ENCODE peak calls at places on chromosome 14, in four cellular contexts. One of them, this sample, is unnamed.

GRCh38 chr14:105685003-105685402 is 158.6 kb downstream of the TMEM121 start:
- DNase-seq in A549: no peak
- DNase-seq in endothelial cell of umbilical vein: no peak
- DNase-seq in HepG2: no peak
- DNase-seq in this sample: no peak

GRCh38 chr14:54570047-54570446 is 3.1 kb downstream of the SAMD4A start:
- DNase-seq in endothelial cell of umbilical vein: no peak
- DNase-seq in A549: no peak
- DNase-seq in HepG2: no peak
- DNase-seq in this sample: no peak

GRCh38 chr14:36652542-36653201 is 9.0 kb upstream of the PAX9 start:
- DNase-seq in HepG2: no peak
- DNase-seq in A549: no peak
- DNase-seq in endothelial cell of umbilical vein: no peak
- DNase-seq in this sample: no peak

GRCh38 chr14:64444984-64445845 is 20.1 kb upstream of the AKAP5 start:
- DNase-seq in endothelial cell of umbilical vein: peak
- DNase-seq in HepG2: no peak
- DNase-seq in A549: peak
- DNase-seq in this sample: peak

GRCh38 chr14:78170203-78170602 is at the start of gene NRXN3:
- DNase-seq in A549: peak
- DNase-seq in endothelial cell of umbilical vein: no peak
- DNase-seq in HepG2: no peak
- DNase-seq in this sample: no peak

GRCh38 chr14:101927859-101928258 is 36.5 kb upstream of the DYNC1H1 start:
- DNase-seq in endothelial cell of umbilical vein: no peak
- DNase-seq in A549: no peak
- DNase-seq in HepG2: no peak
- DNase-seq in this sample: peak

GRCh38 chr14:38122241-38122640 is 85.5 kb upstream of the SSTR1 start:
- DNase-seq in HepG2: no peak
- DNase-seq in endothelial cell of umbilical vein: no peak
- DNase-seq in A549: no peak
- DNase-seq in this sample: no peak

GRCh38 chr14:54902521-54903420 is at the start of gene GCH1:
- DNase-seq in HepG2: peak
- DNase-seq in endothelial cell of umbilical vein: peak
- DNase-seq in A549: peak
- DNase-seq in this sample: peak

GRCh38 chr14:95884377-95884776 is 7.7 kb downstream of the TUNAR start:
- DNase-seq in A549: no peak
- DNase-seq in HepG2: no peak
- DNase-seq in endothelial cell of umbilical vein: no peak
- DNase-seq in this sample: no peak

GRCh38 chr14:54691525-54692260 is 124.8 kb downstream of the SAMD4A start:
- DNase-seq in HepG2: peak
- DNase-seq in endothelial cell of umbilical vein: peak
- DNase-seq in A549: peak
- DNase-seq in this sample: peak

DNA sequence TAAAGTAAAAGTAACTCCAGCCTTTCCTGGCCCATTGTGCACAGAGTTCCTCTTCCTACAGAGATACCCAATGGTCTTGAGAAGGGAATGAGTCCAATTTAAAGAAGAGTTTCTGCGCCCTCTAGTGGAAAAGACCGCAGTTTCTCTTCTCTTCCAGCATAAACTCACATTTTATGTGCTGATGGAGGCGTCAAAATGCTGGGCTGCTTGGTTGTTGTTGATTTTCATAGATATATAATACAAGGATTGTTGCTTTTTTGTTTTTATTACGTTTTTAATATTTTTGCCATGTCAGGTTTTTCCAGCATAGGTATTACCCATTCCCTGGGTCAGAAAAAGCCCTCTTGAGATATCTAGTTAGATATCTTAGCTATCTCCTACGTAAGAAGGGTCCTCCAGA is 356.9 kb upstream of the STXBP6 start:
- DNase-seq in A549: peak
- DNase-seq in endothelial cell of umbilical vein: peak
- DNase-seq in HepG2: peak
- DNase-seq in this sample: peak
- TF ChIP-seq MYC in A549: no peak
- TF ChIP-seq MYC in endothelial cell of umbilical vein: no peak
- TF ChIP-seq MYC in HepG2: no peak
- TF ChIP-seq MYC in this sample: no peak

GRCh38 chr14:59847711-59848110 is 22.9 kb downstream of the RTN1 start:
- DNase-seq in endothelial cell of umbilical vein: no peak
- DNase-seq in A549: no peak
- DNase-seq in HepG2: no peak
- DNase-seq in this sample: no peak
- TF ChIP-seq MAX in endothelial cell of umbilical vein: no peak
- TF ChIP-seq MAX in A549: no peak
- TF ChIP-seq MAX in HepG2: no peak
- TF ChIP-seq MAX in this sample: no peak

GRCh38 chr14:75063491-75064204 is at the start of gene ACYP1:
- DNase-seq in HepG2: peak
- DNase-seq in endothelial cell of umbilical vein: peak
- DNase-seq in A549: peak
- DNase-seq in this sample: peak
- TF ChIP-seq CTCF in HepG2: no peak
- TF ChIP-seq CTCF in endothelial cell of umbilical vein: no peak
- TF ChIP-seq CTCF in A549: no peak
- TF ChIP-seq CTCF in this sample: no peak

GRCh38 chr14:32011225-32011624 is 65.9 kb upstream of the ARHGAP5 start:
- DNase-seq in HepG2: no peak
- DNase-seq in A549: no peak
- DNase-seq in endothelial cell of umbilical vein: no peak
- DNase-seq in this sample: no peak
- TF ChIP-seq MYC in HepG2: no peak
- TF ChIP-seq MYC in A549: no peak
- TF ChIP-seq MYC in endothelial cell of umbilical vein: no peak
- TF ChIP-seq MYC in this sample: no peak

GRCh38 chr14:31059152-31059924 is 33.2 kb upstream of the STRN3 start:
- DNase-seq in A549: peak
- DNase-seq in endothelial cell of umbilical vein: no peak
- DNase-seq in HepG2: peak
- DNase-seq in this sample: peak
- TF ChIP-seq MAX in A549: no peak
- TF ChIP-seq MAX in endothelial cell of umbilical vein: no peak
- TF ChIP-seq MAX in HepG2: no peak
- TF ChIP-seq MAX in this sample: no peak

GRCh38 chr14:45247427-45247826 is 5.6 kb downstream of the MIS18BP1 start:
- DNase-seq in endothelial cell of umbilical vein: no peak
- DNase-seq in HepG2: peak
- DNase-seq in A549: peak
- DNase-seq in this sample: peak
- TF ChIP-seq CTCF in endothelial cell of umbilical vein: no peak
- TF ChIP-seq CTCF in HepG2: no peak
- TF ChIP-seq CTCF in A549: no peak
- TF ChIP-seq CTCF in this sample: no peak

GRCh38 chr14:67547224-67547780 is 14.2 kb downstream of the PLEKHH1 start:
- DNase-seq in endothelial cell of umbilical vein: no peak
- DNase-seq in HepG2: no peak
- DNase-seq in A549: no peak
- DNase-seq in this sample: no peak
- TF ChIP-seq MYC in endothelial cell of umbilical vein: no peak
- TF ChIP-seq MYC in HepG2: no peak
- TF ChIP-seq MYC in A549: no peak
- TF ChIP-seq MYC in this sample: no peak

DNA sequence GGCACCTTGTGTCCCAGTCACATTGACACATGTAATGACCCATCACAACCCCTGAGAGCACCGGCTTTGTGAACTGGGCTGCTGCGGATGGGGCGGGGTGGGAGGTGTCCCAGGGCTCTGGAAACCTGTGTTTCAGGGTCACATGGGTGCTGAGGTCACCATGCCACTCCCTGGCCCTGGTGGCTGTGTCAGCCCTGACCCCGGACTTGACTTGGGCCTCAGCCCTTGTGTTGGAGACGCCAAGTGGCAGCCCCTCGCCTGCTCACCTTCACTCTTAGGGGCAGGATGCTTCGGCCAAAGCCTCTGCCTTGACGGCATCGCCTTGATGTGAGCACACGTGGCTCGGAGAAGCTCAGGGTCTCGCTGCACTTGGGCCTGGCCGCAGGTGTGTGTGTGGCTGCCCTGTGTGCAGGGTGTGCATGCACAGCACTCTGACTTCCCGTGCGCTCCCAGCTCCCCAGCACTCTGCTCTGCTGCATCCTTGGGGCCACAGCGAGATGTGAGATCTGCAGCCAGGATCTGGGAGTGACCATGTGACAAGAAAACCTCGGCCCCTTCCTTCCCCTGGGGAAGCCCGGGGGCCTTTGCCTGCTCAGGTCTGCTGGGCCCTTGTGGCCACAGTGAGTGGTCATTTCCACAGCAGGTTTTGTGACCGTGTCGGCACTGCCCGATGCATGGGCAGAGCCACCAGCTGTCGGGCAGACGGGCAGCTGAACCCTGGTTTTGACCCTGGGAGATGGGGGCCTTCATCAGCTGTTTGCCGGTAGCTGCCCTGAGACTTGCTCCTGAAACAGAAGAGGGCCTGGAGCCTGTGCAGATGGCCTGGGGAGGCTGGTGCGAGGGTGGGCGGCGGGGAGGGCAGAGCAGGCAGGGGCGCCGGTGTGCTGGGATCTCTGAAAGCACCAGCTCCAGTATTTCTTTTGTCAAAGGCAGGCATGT is 167.4 kb downstream of the KIF26A start:
- DNase-seq in HepG2: no peak
- DNase-seq in A549: no peak
- DNase-seq in endothelial cell of umbilical vein: no peak
- DNase-seq in this sample: no peak
- TF ChIP-seq MAX in HepG2: no peak
- TF ChIP-seq MAX in A549: no peak
- TF ChIP-seq MAX in endothelial cell of umbilical vein: no peak
- TF ChIP-seq MAX in this sample: no peak

GRCh38 chr14:90446405-90446804 is 49.6 kb downstream of the CALM1 start:
- DNase-seq in A549: no peak
- DNase-seq in endothelial cell of umbilical vein: no peak
- DNase-seq in HepG2: no peak
- DNase-seq in this sample: no peak

GRCh38 chr14:90447720-90448497 is 51.1 kb downstream of the CALM1 start:
- DNase-seq in A549: peak
- DNase-seq in HepG2: peak
- DNase-seq in endothelial cell of umbilical vein: no peak
- DNase-seq in this sample: peak

GRCh38 chr14:90443161-90444076 is 46.6 kb downstream of the CALM1 start:
- DNase-seq in endothelial cell of umbilical vein: no peak
- DNase-seq in A549: no peak
- DNase-seq in HepG2: no peak
- DNase-seq in this sample: no peak

GRCh38 chr14:90444077-90444696 is 47.4 kb downstream of the CALM1 start:
- DNase-seq in A549: no peak
- DNase-seq in endothelial cell of umbilical vein: peak
- DNase-seq in HepG2: peak
- DNase-seq in this sample: peak

DNA sequence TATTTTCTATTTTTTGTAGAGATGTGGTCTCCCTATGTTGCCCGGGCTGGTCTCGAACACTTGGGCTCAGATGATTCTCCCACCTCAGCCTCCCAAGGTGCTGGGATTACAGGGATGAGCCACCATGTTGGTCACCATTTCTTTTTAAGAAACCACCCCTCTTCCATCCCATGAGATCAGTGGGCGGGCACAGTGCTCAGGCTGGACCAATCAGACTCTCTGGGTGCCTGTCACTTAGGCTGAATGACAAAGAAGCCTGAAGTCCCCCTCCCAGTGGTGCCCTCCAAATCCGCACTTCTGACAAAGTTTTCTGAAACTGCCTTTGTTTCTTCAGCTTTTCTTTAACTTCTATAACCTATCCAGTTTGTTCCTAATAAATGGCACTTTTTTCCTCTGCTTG is 48.2 kb downstream of the CALM1 start:
- DNase-seq in endothelial cell of umbilical vein: no peak
- DNase-seq in A549: no peak
- DNase-seq in HepG2: no peak
- DNase-seq in this sample: no peak
- TF ChIP-seq CTCF in endothelial cell of umbilical vein: no peak
- TF ChIP-seq CTCF in A549: no peak
- TF ChIP-seq CTCF in HepG2: no peak
- TF ChIP-seq CTCF in this sample: no peak

GRCh38 chr14:31592122-31592521 is 30.9 kb downstream of the NUBPL start:
- DNase-seq in A549: no peak
- DNase-seq in HepG2: no peak
- DNase-seq in endothelial cell of umbilical vein: no peak
- DNase-seq in this sample: no peak

GRCh38 chr14:31592619-31593018 is 31.4 kb downstream of the NUBPL start:
- DNase-seq in HepG2: no peak
- DNase-seq in A549: no peak
- DNase-seq in endothelial cell of umbilical vein: no peak
- DNase-seq in this sample: no peak

GRCh38 chr14:31596691-31597090 is 35.5 kb downstream of the NUBPL start:
- DNase-seq in HepG2: no peak
- DNase-seq in endothelial cell of umbilical vein: no peak
- DNase-seq in A549: no peak
- DNase-seq in this sample: no peak
- TF ChIP-seq MYC in HepG2: no peak
- TF ChIP-seq MYC in endothelial cell of umbilical vein: no peak
- TF ChIP-seq MYC in A549: no peak
- TF ChIP-seq MYC in this sample: no peak

This sample was measured in NB4.